ENCODE peak calls at places on chromosomes 4 and X, in four cellular contexts. F, I, J and V are unnamed samples. For H3K4me1 and H3K9me3, the result is how much of the 10 kb centered on the place peaks cover.

GRCh38 chr4:120007171-120007894 is 59.3 kb downstream of the MAD2L1 start:
- DNase-seq in F (peak), I (no peak), J (peak), V (no peak)

GRCh38 chr4:159549092-159549491 is 446.2 kb downstream of the RAPGEF2 start:
- DNase-seq in F (peak), I (no peak), J (peak), V (no peak)

GRCh38 chrX:150575415-150575814 is 7.0 kb downstream of the MTM1 start:
- DNase-seq in F (peak), I (no peak), J (peak), V (no peak)

GRCh38 chrX:114841051-114841450 is 176.4 kb downstream of the IL13RA2 start:
- DNase-seq in F (peak), I (no peak), J (peak), V (no peak)

GRCh38 chr4:830776-831482 is 5.0 kb upstream of the CPLX1 start:
- DNase-seq in F (no peak), I (peak), J (no peak), V (peak)

GRCh38 chr4:76677571-76678326 is 220.2 kb downstream of the SOWAHB start:
- DNase-seq in F (no peak), I (no peak), J (no peak), V (no peak)

GRCh38 chr4:61202100-61202637 is 2.0 kb downstream of the ADGRL3 start:
- DNase-seq in F (peak), I (peak), J (no peak), V (no peak)

GRCh38 chr4:121685257-121685656 is 11.5 kb downstream of the ANXA5 start:
- DNase-seq in F (no peak), I (no peak), J (no peak), V (no peak)

GRCh38 chr4:123783091-123783765 is 386.6 kb downstream of the SPRY1 start:
- DNase-seq in F (peak), I (no peak), J (peak), V (no peak)

GRCh38 chr4:106365613-106366012 is 3.0 kb downstream of the GIMD1 start:
- DNase-seq in F (peak), I (no peak), J (peak), V (no peak)

GRCh38 chrX:44536198-44536597 is 6.5 kb downstream of the FUNDC1 start:
- DNase-seq in F (no peak), I (no peak), J (no peak), V (no peak)

GRCh38 chrX:124338733-124339514 is 6.5 kb downstream of the TEX13D start:
- DNase-seq in F (no peak), I (no peak), J (no peak), V (no peak)

GRCh38 chr4:32061916-32062315 is 1341.7 kb downstream of the PCDH7 start:
- DNase-seq in F (no peak), I (no peak), J (no peak), V (no peak)

GRCh38 chrX:33183366-33183765 is 28.0 kb downstream of the DMD start:
- DNase-seq in F (peak), I (peak), J (no peak), V (peak)

GRCh38 chr4:108058685-108059440 is 69.2 kb downstream of the HADH start:
- DNase-seq in F (peak), I (no peak), J (peak), V (no peak)

GRCh38 chr4:102007959-102008425 is 217.5 kb downstream of the BANK1 start:
- DNase-seq in F (no peak), I (no peak), J (no peak), V (no peak)

GRCh38 chrX:6460893-6461490 is 73.9 kb downstream of the VCX3A start:
- DNase-seq in F (peak), I (no peak), J (no peak), V (no peak)

GRCh38 chrX:153486163-153486562 is 8.6 kb upstream of the BGN start:
- DNase-seq in F (no peak), I (no peak), J (no peak), V (no peak)

GRCh38 chrX:14941301-14941700 is 68.1 kb downstream of the MOSPD2 start:
- DNase-seq in F (no peak), I (no peak), J (no peak), V (no peak)

GRCh38 chr4:185134176-185134869 is 8.7 kb upstream of the SLC25A4 start:
- DNase-seq in F (peak), I (no peak), J (peak), V (no peak)

GRCh38 chr4:129218355-129218754 is 122.4 kb downstream of the C4orf33 start:
- DNase-seq in F (peak), I (no peak), J (peak), V (no peak)

GRCh38 chr4:21692211-21692610 is 256.4 kb downstream of the KCNIP4 start:
- DNase-seq in F (no peak), I (no peak), J (no peak), V (no peak)

GRCh38 chr4:16196482-16197393 is 29.5 kb downstream of the TAPT1 start:
- DNase-seq in F (peak), I (no peak), J (peak), V (peak)

GRCh38 chrX:66030505-66031317 is 9.2 kb downstream of the VSIG4 start:
- DNase-seq in F (no peak), I (no peak), J (peak), V (peak)

GRCh38 chrX:119885554-119886428 is 9.9 kb upstream of the AKAP14 start:
- DNase-seq in F (no peak), I (no peak), J (no peak), V (no peak)

GRCh38 chr4:76898385-76898692 is 395 bp upstream of the SOWAHB start:
- DNase-seq in F (peak), I (no peak), J (no peak), V (no peak)

GRCh38 chrX:42398967-42399631 is 378.9 kb downstream of the PPP1R2C start:
- DNase-seq in F (no peak), I (no peak), J (no peak), V (no peak)

GRCh38 chr4:54062392-54062791 is 2.0 kb downstream of the CHIC2 start:
- DNase-seq in F (no peak), I (no peak), J (no peak), V (no peak)

GRCh38 chr4:54061067-54061466 is 3.3 kb downstream of the CHIC2 start:
- DNase-seq in F (no peak), I (no peak), J (no peak), V (no peak)

GRCh38 chr4:54063737-54064316 is 578 bp downstream of the CHIC2 start:
- DNase-seq in F (peak), I (peak), J (peak), V (peak)

GRCh38 chr4:54063224-54063623 is 1.2 kb downstream of the CHIC2 start:
- DNase-seq in F (peak), I (no peak), J (peak), V (no peak)

DNA sequence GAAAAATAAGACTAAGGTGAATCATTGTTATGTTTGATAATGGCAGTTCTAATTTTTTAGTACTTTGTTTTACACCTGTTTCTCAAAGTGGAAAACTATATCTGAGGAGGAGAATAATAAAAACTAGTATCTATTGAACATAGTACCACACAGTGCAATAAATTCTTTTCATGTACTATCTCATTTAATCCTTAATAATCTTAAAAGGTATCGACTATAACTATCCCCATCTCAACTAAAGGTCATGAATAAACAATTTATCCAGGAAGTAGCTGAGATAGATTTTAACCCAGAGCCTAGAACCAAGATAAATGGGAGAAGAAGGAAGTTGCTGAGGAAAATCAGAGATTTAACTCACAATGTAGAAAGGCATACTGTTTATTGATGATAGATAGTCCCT is 2.5 kb downstream of the CHIC2 start:
- DNase-seq in F (no peak), I (no peak), J (no peak), V (no peak)
- H3K4me1 ChIP-seq in F (under half), I (under half), J (half or more), V (under half)

DNA sequence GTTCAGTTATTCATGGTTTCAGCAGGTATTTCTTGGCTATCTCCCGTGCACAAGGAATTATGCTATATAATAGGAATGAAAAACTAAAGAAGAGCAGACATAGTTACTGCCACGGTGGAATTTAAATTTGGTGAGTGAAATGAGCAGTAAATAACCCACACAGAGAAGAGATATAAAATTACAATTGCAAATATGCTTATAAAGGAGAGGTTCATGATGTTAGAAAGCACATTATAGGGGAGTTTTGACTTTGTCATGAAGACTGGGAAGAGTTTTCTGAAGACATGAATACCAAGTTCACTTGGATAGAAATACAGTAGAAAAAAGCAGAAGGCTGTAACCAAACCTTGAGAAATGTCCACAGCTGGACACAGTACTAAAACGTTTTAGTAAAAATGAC is 712.0 kb upstream of the AADAT start:
- DNase-seq in F (no peak), I (no peak), J (no peak), V (no peak)
- H3K9ac ChIP-seq in F (no peak), I (no peak), J (no peak), V (no peak)

DNA sequence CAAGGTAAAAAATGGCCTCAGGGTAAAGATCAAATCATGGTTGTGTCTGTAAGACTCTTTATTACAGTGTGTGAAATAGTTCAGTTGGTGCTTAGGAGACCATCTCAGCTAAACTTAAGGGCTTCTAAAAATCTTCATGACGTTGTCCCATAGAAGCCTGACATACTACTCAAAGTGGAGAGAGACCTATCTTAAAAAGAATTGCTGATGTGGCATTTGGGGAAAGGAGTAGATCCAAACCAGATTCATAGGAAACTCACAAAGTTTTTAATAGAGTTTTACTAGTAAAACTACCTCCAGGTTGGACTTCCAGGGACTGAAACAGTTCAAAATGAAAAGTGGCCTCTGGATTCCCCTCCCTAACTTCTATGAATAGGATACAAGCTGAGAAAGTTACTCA is 81.6 kb downstream of the ZNF81 start:
- DNase-seq in F (no peak), I (no peak), J (no peak), V (no peak)
- H3K9me3 ChIP-seq in F (under half), I (under half), J (under half), V (under half)

DNA sequence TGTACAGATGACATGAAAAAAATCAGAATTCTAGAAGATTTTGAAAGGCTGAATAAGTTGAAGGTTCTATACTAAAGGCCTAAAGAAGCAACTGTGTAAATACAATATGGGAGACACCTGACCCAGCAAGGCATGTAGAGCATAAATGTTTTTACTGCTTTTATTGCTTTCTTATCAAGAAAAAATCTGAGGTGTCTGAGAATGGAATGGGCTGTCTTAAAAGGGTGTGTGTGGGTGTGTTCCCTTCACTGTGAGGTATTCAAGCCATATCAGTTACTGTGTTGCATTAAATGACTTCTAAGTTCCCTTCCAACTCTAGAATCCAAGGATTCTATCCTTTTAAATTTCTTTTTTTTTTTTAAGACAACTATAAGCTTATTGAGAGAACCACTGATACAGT is 15.8 kb downstream of the ATP8A1 start:
- DNase-seq in F (no peak), I (no peak), J (no peak), V (no peak)
- H3K4me1 ChIP-seq in F (under half), I (under half), J (under half), V (under half)

GRCh38 chr4:10124167-10124930 is 7.8 kb upstream of the WDR1 start:
- DNase-seq in F (no peak), I (no peak), J (no peak), V (no peak)
- H3K9ac ChIP-seq in F (no peak), I (peak), J (no peak), V (no peak)

DNA sequence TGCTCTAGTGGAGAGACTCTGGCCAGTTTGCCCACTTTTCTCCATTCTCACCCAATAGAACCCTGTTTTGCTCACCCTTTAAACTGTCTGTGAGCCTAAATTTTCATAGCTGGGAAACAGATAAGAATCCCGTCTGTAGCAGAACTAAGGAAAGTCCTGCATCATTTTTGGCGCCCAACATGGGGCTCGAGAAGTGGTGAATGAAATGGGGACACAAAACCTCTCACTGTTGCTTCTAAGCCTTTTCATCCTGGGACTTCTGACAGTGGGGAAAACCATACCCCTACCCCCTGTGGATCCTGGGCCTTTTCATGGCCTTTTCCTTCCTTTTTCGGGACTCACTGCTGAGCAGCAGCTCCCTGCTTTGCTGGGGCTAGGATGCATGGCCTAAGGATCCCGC is 189.9 kb downstream of the INPP4B start:
- DNase-seq in F (peak), I (no peak), J (peak), V (peak)
- H3K9me3 ChIP-seq in F (under half), I (under half), J (under half), V (under half)